ENCODE peak calls at places on chromosomes 16 and 17, in nine cellular contexts. One of them, this sample, is unnamed.

GRCh38 chr16:65832269-65832668 is 534.2 kb upstream of the CDH5 start:
- DNase-seq in SK-N-SH: peak; percentile 61
- DNase-seq in A549: no peak
- DNase-seq in nephron progenitor cell: peak; percentile 21
- DNase-seq in NCI-H460: no peak
- DNase-seq in glomerular endothelial cell: no peak
- DNase-seq in HTR-8/SVneo: no peak
- DNase-seq in stimulated activated CD4-positive, alpha-beta T cell treated with anti-CD3 and anti-CD28 coated beads, TNF-alpha, amount 100 ng/mL, for 48 hours: no peak
- DNase-seq in NCI-H82: no peak
- DNase-seq in this sample: no peak

GRCh38 chr16:87438611-87438985 is 46.5 kb downstream of the MAP1LC3B start:
- DNase-seq in SK-N-SH: no peak
- DNase-seq in A549: no peak
- DNase-seq in nephron progenitor cell: no peak
- DNase-seq in NCI-H460: no peak
- DNase-seq in glomerular endothelial cell: no peak
- DNase-seq in HTR-8/SVneo: no peak
- DNase-seq in stimulated activated CD4-positive, alpha-beta T cell treated with anti-CD3 and anti-CD28 coated beads, TNF-alpha, amount 100 ng/mL, for 48 hours: no peak
- DNase-seq in NCI-H82: no peak
- DNase-seq in this sample: no peak

GRCh38 chr16:17370233-17371013 is 100.3 kb downstream of the XYLT1 start:
- DNase-seq in SK-N-SH: peak; percentile 27
- DNase-seq in A549: no peak
- DNase-seq in nephron progenitor cell: no peak
- DNase-seq in NCI-H460: no peak
- DNase-seq in glomerular endothelial cell: no peak
- DNase-seq in HTR-8/SVneo: no peak
- DNase-seq in stimulated activated CD4-positive, alpha-beta T cell treated with anti-CD3 and anti-CD28 coated beads, TNF-alpha, amount 100 ng/mL, for 48 hours: no peak
- DNase-seq in NCI-H82: peak; percentile 30
- DNase-seq in this sample: no peak

GRCh38 chr17:16442141-16442540 is 26.8 kb downstream of the TRPV2 start:
- DNase-seq in SK-N-SH: no peak
- DNase-seq in A549: no peak
- DNase-seq in nephron progenitor cell: no peak
- DNase-seq in NCI-H460: no peak
- DNase-seq in glomerular endothelial cell: no peak
- DNase-seq in HTR-8/SVneo: no peak
- DNase-seq in stimulated activated CD4-positive, alpha-beta T cell treated with anti-CD3 and anti-CD28 coated beads, TNF-alpha, amount 100 ng/mL, for 48 hours: no peak
- DNase-seq in NCI-H82: peak; percentile 59
- DNase-seq in this sample: no peak

GRCh38 chr17:21295036-21295952 is 10.8 kb downstream of the MAP2K3 start:
- DNase-seq in SK-N-SH: peak; percentile 79
- DNase-seq in A549: peak; percentile 55
- DNase-seq in nephron progenitor cell: no peak
- DNase-seq in NCI-H460: no peak
- DNase-seq in glomerular endothelial cell: no peak
- DNase-seq in HTR-8/SVneo: no peak
- DNase-seq in stimulated activated CD4-positive, alpha-beta T cell treated with anti-CD3 and anti-CD28 coated beads, TNF-alpha, amount 100 ng/mL, for 48 hours: no peak
- DNase-seq in NCI-H82: peak; percentile 74
- DNase-seq in this sample: no peak

GRCh38 chr17:33725675-33726271 is 432.7 kb upstream of the ASIC2 start:
- DNase-seq in SK-N-SH: peak; percentile 70
- DNase-seq in A549: peak; percentile 43
- DNase-seq in nephron progenitor cell: peak; percentile 74
- DNase-seq in NCI-H460: peak; percentile 35
- DNase-seq in glomerular endothelial cell: no peak
- DNase-seq in HTR-8/SVneo: peak; percentile 15
- DNase-seq in stimulated activated CD4-positive, alpha-beta T cell treated with anti-CD3 and anti-CD28 coated beads, TNF-alpha, amount 100 ng/mL, for 48 hours: peak; percentile 3
- DNase-seq in NCI-H82: peak; percentile 63
- DNase-seq in this sample: peak; percentile 6

GRCh38 chr17:46995841-46996571 is 17.0 kb upstream of the RPRML start:
- DNase-seq in SK-N-SH: no peak
- DNase-seq in A549: no peak
- DNase-seq in nephron progenitor cell: no peak
- DNase-seq in NCI-H460: no peak
- DNase-seq in glomerular endothelial cell: no peak
- DNase-seq in HTR-8/SVneo: no peak
- DNase-seq in stimulated activated CD4-positive, alpha-beta T cell treated with anti-CD3 and anti-CD28 coated beads, TNF-alpha, amount 100 ng/mL, for 48 hours: no peak
- DNase-seq in NCI-H82: no peak
- DNase-seq in this sample: no peak

GRCh38 chr16:56237451-56237930 is 46.2 kb downstream of the GNAO1 start:
- DNase-seq in SK-N-SH: no peak
- DNase-seq in A549: no peak
- DNase-seq in nephron progenitor cell: no peak
- DNase-seq in NCI-H460: no peak
- DNase-seq in glomerular endothelial cell: no peak
- DNase-seq in HTR-8/SVneo: no peak
- DNase-seq in stimulated activated CD4-positive, alpha-beta T cell treated with anti-CD3 and anti-CD28 coated beads, TNF-alpha, amount 100 ng/mL, for 48 hours: no peak
- DNase-seq in NCI-H82: no peak
- DNase-seq in this sample: no peak

GRCh38 chr17:39939588-39940419 is 12.3 kb downstream of the LRRC3C start:
- DNase-seq in SK-N-SH: peak; percentile 84
- DNase-seq in A549: peak; percentile 62
- DNase-seq in nephron progenitor cell: no peak
- DNase-seq in NCI-H460: no peak
- DNase-seq in glomerular endothelial cell: no peak
- DNase-seq in HTR-8/SVneo: peak; percentile 62
- DNase-seq in stimulated activated CD4-positive, alpha-beta T cell treated with anti-CD3 and anti-CD28 coated beads, TNF-alpha, amount 100 ng/mL, for 48 hours: no peak
- DNase-seq in NCI-H82: peak; percentile 53
- DNase-seq in this sample: peak; percentile 53

GRCh38 chr16:52251495-52251894 is 295.4 kb downstream of the TOX3 start:
- DNase-seq in SK-N-SH: no peak
- DNase-seq in A549: no peak
- DNase-seq in nephron progenitor cell: no peak
- DNase-seq in NCI-H460: no peak
- DNase-seq in glomerular endothelial cell: no peak
- DNase-seq in HTR-8/SVneo: no peak
- DNase-seq in stimulated activated CD4-positive, alpha-beta T cell treated with anti-CD3 and anti-CD28 coated beads, TNF-alpha, amount 100 ng/mL, for 48 hours: no peak
- DNase-seq in NCI-H82: peak; percentile 13
- DNase-seq in this sample: no peak

GRCh38 chr17:2094891-2095535 is 40.1 kb downstream of the HIC1 start:
- DNase-seq in SK-N-SH: peak; percentile 37
- DNase-seq in A549: peak; percentile 31
- DNase-seq in nephron progenitor cell: no peak
- DNase-seq in NCI-H460: no peak
- DNase-seq in glomerular endothelial cell: no peak
- DNase-seq in HTR-8/SVneo: no peak
- DNase-seq in stimulated activated CD4-positive, alpha-beta T cell treated with anti-CD3 and anti-CD28 coated beads, TNF-alpha, amount 100 ng/mL, for 48 hours: no peak
- DNase-seq in NCI-H82: no peak
- DNase-seq in this sample: no peak

GRCh38 chr17:82332669-82333278 is 792 bp downstream of the SECTM1 start:
- DNase-seq in SK-N-SH: peak; percentile 78
- DNase-seq in A549: peak; percentile 58
- DNase-seq in nephron progenitor cell: no peak
- DNase-seq in NCI-H460: no peak
- DNase-seq in glomerular endothelial cell: no peak
- DNase-seq in HTR-8/SVneo: no peak
- DNase-seq in stimulated activated CD4-positive, alpha-beta T cell treated with anti-CD3 and anti-CD28 coated beads, TNF-alpha, amount 100 ng/mL, for 48 hours: no peak
- DNase-seq in NCI-H82: no peak
- DNase-seq in this sample: no peak

GRCh38 chr16:49055824-49056545 is 225.7 kb downstream of the CBLN1 start:
- DNase-seq in SK-N-SH: no peak
- DNase-seq in A549: no peak
- DNase-seq in nephron progenitor cell: no peak
- DNase-seq in NCI-H460: no peak
- DNase-seq in glomerular endothelial cell: no peak
- DNase-seq in HTR-8/SVneo: no peak
- DNase-seq in stimulated activated CD4-positive, alpha-beta T cell treated with anti-CD3 and anti-CD28 coated beads, TNF-alpha, amount 100 ng/mL, for 48 hours: no peak
- DNase-seq in NCI-H82: no peak
- DNase-seq in this sample: no peak

GRCh38 chr16:84271037-84271436 is 23.6 kb upstream of the WFDC1 start:
- DNase-seq in SK-N-SH: no peak
- DNase-seq in A549: no peak
- DNase-seq in nephron progenitor cell: no peak
- DNase-seq in NCI-H460: no peak
- DNase-seq in glomerular endothelial cell: no peak
- DNase-seq in HTR-8/SVneo: no peak
- DNase-seq in stimulated activated CD4-positive, alpha-beta T cell treated with anti-CD3 and anti-CD28 coated beads, TNF-alpha, amount 100 ng/mL, for 48 hours: no peak
- DNase-seq in NCI-H82: no peak
- DNase-seq in this sample: no peak

GRCh38 chr17:28008526-28008925 is 34.0 kb upstream of the NLK start:
- DNase-seq in SK-N-SH: no peak
- DNase-seq in A549: peak; percentile 46
- DNase-seq in nephron progenitor cell: peak; percentile 83
- DNase-seq in NCI-H460: peak; percentile 61
- DNase-seq in glomerular endothelial cell: no peak
- DNase-seq in HTR-8/SVneo: peak; percentile 59
- DNase-seq in stimulated activated CD4-positive, alpha-beta T cell treated with anti-CD3 and anti-CD28 coated beads, TNF-alpha, amount 100 ng/mL, for 48 hours: no peak
- DNase-seq in NCI-H82: no peak
- DNase-seq in this sample: no peak

GRCh38 chr17:77834170-77835115 is 124.1 kb upstream of the TNRC6C start:
- DNase-seq in SK-N-SH: peak; percentile 59
- DNase-seq in A549: peak; percentile 71
- DNase-seq in nephron progenitor cell: no peak
- DNase-seq in NCI-H460: peak; percentile 58
- DNase-seq in glomerular endothelial cell: no peak
- DNase-seq in HTR-8/SVneo: peak; percentile 99
- DNase-seq in stimulated activated CD4-positive, alpha-beta T cell treated with anti-CD3 and anti-CD28 coated beads, TNF-alpha, amount 100 ng/mL, for 48 hours: peak; percentile 69
- DNase-seq in NCI-H82: peak; percentile 37
- DNase-seq in this sample: peak; percentile 64

GRCh38 chr17:8109669-8110455 is 8.5 kb downstream of the ALOXE3 start:
- DNase-seq in SK-N-SH: peak; percentile 84
- DNase-seq in A549: peak; percentile 66
- DNase-seq in nephron progenitor cell: peak; percentile 78
- DNase-seq in NCI-H460: no peak
- DNase-seq in glomerular endothelial cell: no peak
- DNase-seq in HTR-8/SVneo: no peak
- DNase-seq in stimulated activated CD4-positive, alpha-beta T cell treated with anti-CD3 and anti-CD28 coated beads, TNF-alpha, amount 100 ng/mL, for 48 hours: peak; percentile 76
- DNase-seq in NCI-H82: peak; percentile 82
- DNase-seq in this sample: peak; percentile 76

GRCh38 chr17:35255316-35255715 is 12.4 kb downstream of the SLFN5 start:
- DNase-seq in SK-N-SH: no peak
- DNase-seq in A549: no peak
- DNase-seq in nephron progenitor cell: no peak
- DNase-seq in NCI-H460: no peak
- DNase-seq in glomerular endothelial cell: no peak
- DNase-seq in HTR-8/SVneo: no peak
- DNase-seq in stimulated activated CD4-positive, alpha-beta T cell treated with anti-CD3 and anti-CD28 coated beads, TNF-alpha, amount 100 ng/mL, for 48 hours: no peak
- DNase-seq in NCI-H82: no peak
- DNase-seq in this sample: no peak

GRCh38 chr17:10683853-10684252 is 13.5 kb downstream of the SCO1 start:
- DNase-seq in SK-N-SH: peak; percentile 46
- DNase-seq in A549: peak; percentile 56
- DNase-seq in nephron progenitor cell: no peak
- DNase-seq in NCI-H460: peak; percentile 30
- DNase-seq in glomerular endothelial cell: peak; percentile 36
- DNase-seq in HTR-8/SVneo: peak; percentile 15
- DNase-seq in stimulated activated CD4-positive, alpha-beta T cell treated with anti-CD3 and anti-CD28 coated beads, TNF-alpha, amount 100 ng/mL, for 48 hours: no peak
- DNase-seq in NCI-H82: peak; percentile 52
- DNase-seq in this sample: no peak

GRCh38 chr16:82091225-82091624 is 56.2 kb downstream of the HSD17B2 start:
- DNase-seq in SK-N-SH: no peak
- DNase-seq in A549: no peak
- DNase-seq in nephron progenitor cell: no peak
- DNase-seq in NCI-H460: no peak
- DNase-seq in glomerular endothelial cell: no peak
- DNase-seq in HTR-8/SVneo: no peak
- DNase-seq in stimulated activated CD4-positive, alpha-beta T cell treated with anti-CD3 and anti-CD28 coated beads, TNF-alpha, amount 100 ng/mL, for 48 hours: no peak
- DNase-seq in NCI-H82: peak; percentile 33
- DNase-seq in this sample: no peak

GRCh38 chr17:55158439-55158838 is 106.3 kb upstream of the HLF start:
- DNase-seq in SK-N-SH: no peak
- DNase-seq in A549: peak; percentile 10
- DNase-seq in nephron progenitor cell: no peak
- DNase-seq in NCI-H460: no peak
- DNase-seq in glomerular endothelial cell: peak; percentile 29
- DNase-seq in HTR-8/SVneo: no peak
- DNase-seq in stimulated activated CD4-positive, alpha-beta T cell treated with anti-CD3 and anti-CD28 coated beads, TNF-alpha, amount 100 ng/mL, for 48 hours: no peak
- DNase-seq in NCI-H82: no peak
- DNase-seq in this sample: no peak

GRCh38 chr16:56871172-56871593 is 6.2 kb downstream of the SLC12A3 start:
- DNase-seq in SK-N-SH: peak; percentile 50
- DNase-seq in A549: peak; percentile 28
- DNase-seq in nephron progenitor cell: no peak
- DNase-seq in NCI-H460: no peak
- DNase-seq in glomerular endothelial cell: no peak
- DNase-seq in HTR-8/SVneo: peak; percentile 36
- DNase-seq in stimulated activated CD4-positive, alpha-beta T cell treated with anti-CD3 and anti-CD28 coated beads, TNF-alpha, amount 100 ng/mL, for 48 hours: no peak
- DNase-seq in NCI-H82: no peak
- DNase-seq in this sample: no peak

GRCh38 chr16:22764662-22765302 is 49.2 kb upstream of the HS3ST2 start:
- DNase-seq in SK-N-SH: peak; percentile 50
- DNase-seq in A549: no peak
- DNase-seq in nephron progenitor cell: no peak
- DNase-seq in NCI-H460: no peak
- DNase-seq in glomerular endothelial cell: no peak
- DNase-seq in HTR-8/SVneo: no peak
- DNase-seq in stimulated activated CD4-positive, alpha-beta T cell treated with anti-CD3 and anti-CD28 coated beads, TNF-alpha, amount 100 ng/mL, for 48 hours: no peak
- DNase-seq in NCI-H82: peak; percentile 92
- DNase-seq in this sample: no peak

GRCh38 chr16:27474921-27475320 is 72.9 kb downstream of the IL21R start:
- DNase-seq in SK-N-SH: no peak
- DNase-seq in A549: no peak
- DNase-seq in nephron progenitor cell: no peak
- DNase-seq in NCI-H460: no peak
- DNase-seq in glomerular endothelial cell: no peak
- DNase-seq in HTR-8/SVneo: no peak
- DNase-seq in stimulated activated CD4-positive, alpha-beta T cell treated with anti-CD3 and anti-CD28 coated beads, TNF-alpha, amount 100 ng/mL, for 48 hours: no peak
- DNase-seq in NCI-H82: no peak
- DNase-seq in this sample: no peak

GRCh38 chr16:19289805-19290490 is 4.4 kb downstream of the CLEC19A start:
- DNase-seq in SK-N-SH: peak; percentile 16
- DNase-seq in A549: no peak
- DNase-seq in nephron progenitor cell: peak; percentile 23
- DNase-seq in NCI-H460: no peak
- DNase-seq in glomerular endothelial cell: no peak
- DNase-seq in HTR-8/SVneo: no peak
- DNase-seq in stimulated activated CD4-positive, alpha-beta T cell treated with anti-CD3 and anti-CD28 coated beads, TNF-alpha, amount 100 ng/mL, for 48 hours: no peak
- DNase-seq in NCI-H82: peak; percentile 42
- DNase-seq in this sample: no peak

GRCh38 chr16:70749681-70750601 is 51.0 kb downstream of the VAC14 start:
- DNase-seq in SK-N-SH: peak; percentile 51
- DNase-seq in A549: no peak
- DNase-seq in nephron progenitor cell: peak; percentile 66
- DNase-seq in NCI-H460: no peak
- DNase-seq in glomerular endothelial cell: no peak
- DNase-seq in HTR-8/SVneo: no peak
- DNase-seq in stimulated activated CD4-positive, alpha-beta T cell treated with anti-CD3 and anti-CD28 coated beads, TNF-alpha, amount 100 ng/mL, for 48 hours: no peak
- DNase-seq in NCI-H82: no peak
- DNase-seq in this sample: no peak